ENCODE peak calls at places on chromosomes 7 and 10, in eight cellular contexts. N is brain microvascular endothelial cell, E is SJSA1, U is left ventricle myocardium inferior, I is endodermal cell, S is prostate gland, F is colonic mucosa, K is cardiac muscle cell. X is an unnamed sample. For H3K36me3, the result is how much of the 10 kb centered on the place peaks cover.

GRCh38 chr10:30151581-30152389 is 92.4 kb upstream of the JCAD start:
- DNase-seq in N (peak), E (peak), U (peak), I (peak), S (no peak), F (no peak), K (peak), X (no peak)

GRCh38 chr10:57973451-57973850 is 294.2 kb downstream of the IPMK start:
- DNase-seq in N (no peak), E (no peak), U (no peak), I (no peak), S (no peak), F (no peak), K (no peak), X (no peak)

GRCh38 chr7:81430761-81431160 is 339.1 kb downstream of the HGF start:
- DNase-seq in N (no peak), E (no peak), U (no peak), I (no peak), S (no peak), F (no peak), K (peak), X (no peak)

GRCh38 chr7:122674502-122674901 is 24.4 kb downstream of the RNF133 start:
- DNase-seq in N (peak), E (no peak), U (no peak), I (no peak), S (peak), F (no peak), K (peak), X (no peak)

GRCh38 chr10:49550563-49550962 is 11.6 kb upstream of the ERCC6 start:
- DNase-seq in N (peak), E (peak), U (no peak), I (peak), S (no peak), F (no peak), K (peak), X (no peak)

GRCh38 chr7:113730309-113730955 is 188.4 kb downstream of the PPP1R3A start:
- DNase-seq in N (peak), E (peak), U (no peak), I (no peak), S (no peak), F (no peak), K (peak), X (no peak)

GRCh38 chr10:99339077-99339476 is 9.9 kb downstream of the CNNM1 start:
- DNase-seq in N (no peak), E (no peak), U (no peak), I (no peak), S (peak), F (no peak), K (no peak), X (no peak)

GRCh38 chr10:2049560-2049959 is 312.2 kb upstream of the ADARB2 start:
- DNase-seq in N (no peak), E (no peak), U (no peak), I (no peak), S (no peak), F (no peak), K (no peak), X (no peak)

GRCh38 chr10:131533846-131534526 is 222.5 kb upstream of the TCERG1L start:
- DNase-seq in N (no peak), E (no peak), U (no peak), I (no peak), S (no peak), F (no peak), K (no peak), X (no peak)

GRCh38 chr10:103671561-103671960 is 178.1 kb downstream of the NEURL1 start:
- DNase-seq in N (no peak), E (no peak), U (no peak), I (no peak), S (no peak), F (no peak), K (no peak), X (no peak)

GRCh38 chr7:155190608-155191536 is 106.8 kb upstream of the INSIG1 start:
- DNase-seq in N (peak), E (peak), U (no peak), I (peak), S (peak), F (peak), K (peak), X (peak)

GRCh38 chr7:28179081-28180030 is 1.2 kb downstream of the JAZF1 start:
- DNase-seq in N (no peak), E (no peak), U (peak), I (peak), S (peak), F (peak), K (peak), X (peak)

GRCh38 chr7:130273863-130274262 is 7.2 kb downstream of the CPA2 start:
- DNase-seq in N (no peak), E (no peak), U (no peak), I (peak), S (no peak), F (peak), K (peak), X (no peak)

GRCh38 chr7:154871483-154871882 is 131.4 kb downstream of the PAXIP1 start:
- DNase-seq in N (no peak), E (no peak), U (no peak), I (peak), S (no peak), F (no peak), K (no peak), X (no peak)

GRCh38 chr7:99098824-99099498 is 44.9 kb downstream of the SMURF1 start:
- DNase-seq in N (no peak), E (peak), U (no peak), I (no peak), S (no peak), F (no peak), K (peak), X (no peak)

GRCh38 chr10:77247076-77247561 is 390.5 kb downstream of the KCNMA1 start:
- DNase-seq in N (peak), E (no peak), U (no peak), I (peak), S (no peak), F (peak), K (peak), X (no peak)

GRCh38 chr10:15223174-15223573 is 54.7 kb upstream of the NMT2 start:
- DNase-seq in N (peak), E (no peak), U (no peak), I (no peak), S (no peak), F (no peak), K (peak), X (no peak)

GRCh38 chr10:77533887-77534278 is 103.7 kb downstream of the KCNMA1 start:
- DNase-seq in N (no peak), E (peak), U (no peak), I (no peak), S (no peak), F (no peak), K (no peak), X (peak)

GRCh38 chr7:155527664-155528063 is 18.7 kb downstream of the CNPY1 start:
- DNase-seq in N (no peak), E (no peak), U (no peak), I (no peak), S (no peak), F (no peak), K (no peak), X (no peak)

GRCh38 chr10:10462116-10462515 is 555.6 kb upstream of the CELF2 start:
- DNase-seq in N (no peak), E (no peak), U (no peak), I (peak), S (no peak), F (no peak), K (no peak), X (no peak)

GRCh38 chr10:113950268-113950667 is 93.4 kb upstream of the ADRB1 start:
- DNase-seq in N (no peak), E (no peak), U (no peak), I (no peak), S (no peak), F (no peak), K (no peak), X (no peak)

GRCh38 chr7:102080371-102081243 is 206.1 kb upstream of the SH2B2 start:
- DNase-seq in N (no peak), E (no peak), U (no peak), I (peak), S (no peak), F (peak), K (no peak), X (no peak)

GRCh38 chr7:2405601-2406345 is 2.4 kb downstream of the CHST12 start:
- DNase-seq in N (no peak), E (no peak), U (no peak), I (no peak), S (no peak), F (no peak), K (no peak), X (no peak)

GRCh38 chr10:101625821-101626412 is 37.8 kb downstream of the DPCD start:
- DNase-seq in N (no peak), E (no peak), U (no peak), I (peak), S (no peak), F (no peak), K (no peak), X (no peak)

GRCh38 chr7:92569137-92569536 is 21.1 kb downstream of the FAM133B start:
- DNase-seq in N (no peak), E (no peak), U (no peak), I (no peak), S (no peak), F (no peak), K (peak), X (no peak)
- H3K36me3 ChIP-seq in N (under half), E (half or more), U (half or more), I (half or more), S (under half), F (under half), K (under half), X (under half)

GRCh38 chr7:44984478-44984758 is 5.6 kb upstream of the MYO1G start:
- DNase-seq in N (no peak), E (no peak), U (no peak), I (no peak), S (no peak), F (no peak), K (no peak), X (peak)
- H3K4me3 ChIP-seq in N (peak), E (no peak), U (no peak), I (peak), S (no peak), F (no peak), K (no peak), X (no peak)

DNA sequence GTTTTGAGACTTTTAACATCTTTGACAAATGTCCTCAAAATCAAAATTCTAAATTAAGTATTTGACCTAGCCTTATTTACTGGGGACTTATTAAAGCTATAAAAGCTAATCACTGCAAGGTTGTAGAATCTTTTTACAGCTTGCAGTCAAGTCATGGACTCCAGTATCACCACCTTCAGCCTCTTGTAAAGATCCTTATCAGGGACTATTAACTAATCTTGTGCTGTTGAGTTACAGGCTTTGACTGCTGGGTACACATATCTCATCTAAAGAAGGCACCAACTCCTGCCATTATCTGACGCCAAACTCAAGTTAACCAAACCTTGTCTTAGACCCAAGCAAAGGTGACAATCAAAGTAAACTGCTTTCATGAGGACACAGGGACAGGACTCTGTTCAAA is 621.0 kb upstream of the IGFBP3 start:
- DNase-seq in N (no peak), E (no peak), U (no peak), I (no peak), S (no peak), F (no peak), K (no peak), X (no peak)
- H3K36me3 ChIP-seq in N (under half), E (under half), U (under half), I (under half), S (under half), F (under half), K (under half), X (under half)

GRCh38 chr7:134527979-134528371 is 608 bp downstream of the AKR1B10 start:
- DNase-seq in N (peak), E (no peak), U (no peak), I (no peak), S (no peak), F (no peak), K (peak), X (no peak)
- H3K4me3 ChIP-seq in N (no peak), E (no peak), U (no peak), I (no peak), S (no peak), F (peak), K (no peak), X (no peak)

GRCh38 chr7:152120776-152121175 is 95.3 kb downstream of the GALNT11 start:
- DNase-seq in N (no peak), E (no peak), U (no peak), I (no peak), S (no peak), F (no peak), K (no peak), X (no peak)
- H3K36me3 ChIP-seq in N (half or more), E (half or more), U (half or more), I (half or more), S (under half), F (under half), K (half or more), X (under half)

GRCh38 chr7:20351901-20352300 is 21.2 kb downstream of the ITGB8 start:
- DNase-seq in N (no peak), E (peak), U (no peak), I (no peak), S (no peak), F (no peak), K (peak), X (no peak)
- H3K4me3 ChIP-seq in N (no peak), E (no peak), U (no peak), I (no peak), S (no peak), F (no peak), K (no peak), X (no peak)

GRCh38 chr7:55488804-55489340 is 83.4 kb downstream of the VOPP1 start:
- DNase-seq in N (no peak), E (no peak), U (no peak), I (no peak), S (no peak), F (no peak), K (no peak), X (no peak)

GRCh38 chr7:55489552-55489951 is 82.8 kb downstream of the VOPP1 start:
- DNase-seq in N (no peak), E (no peak), U (no peak), I (no peak), S (no peak), F (no peak), K (no peak), X (no peak)

GRCh38 chr7:55490099-55490498 is 82.2 kb downstream of the VOPP1 start:
- DNase-seq in N (no peak), E (no peak), U (no peak), I (no peak), S (no peak), F (no peak), K (no peak), X (no peak)

GRCh38 chr7:55493416-55493815 is 78.9 kb downstream of the VOPP1 start:
- DNase-seq in N (no peak), E (no peak), U (no peak), I (no peak), S (no peak), F (no peak), K (no peak), X (no peak)

GRCh38 chr7:55491346-55491745 is 81.0 kb downstream of the VOPP1 start:
- DNase-seq in N (no peak), E (no peak), U (no peak), I (no peak), S (no peak), F (no peak), K (no peak), X (no peak)
- H3K36me3 ChIP-seq in N (under half), E (half or more), U (half or more), I (under half), S (under half), F (under half), K (under half), X (under half)